ENCODE peak calls at places on chromosomes 6 and 20, in four cellular contexts. W is sigmoid colon, T is RWPE2, G is heart left ventricle. N is an unnamed sample. For H3K4me1, the result is how much of the 10 kb centered on the place peaks cover.

GRCh38 chr6:93749191-93749590 is 329.8 kb upstream of the EPHA7 start:
- DNase-seq in W (no peak), T (no peak), G (no peak), N (no peak)

GRCh38 chr6:45690846-45691245 is 313.1 kb upstream of the SUPT3H start:
- DNase-seq in W (no peak), T (no peak), G (no peak), N (no peak)

GRCh38 chr20:23141016-23141415 is 54.9 kb upstream of the CD93 start:
- DNase-seq in W (peak), T (no peak), G (no peak), N (peak)

GRCh38 chr6:99838607-99839006 is 155.4 kb downstream of the MCHR2 start:
- DNase-seq in W (no peak), T (no peak), G (no peak), N (no peak)

GRCh38 chr6:33206864-33207568 is 1.3 kb upstream of the RING1 start:
- DNase-seq in W (no peak), T (peak), G (no peak), N (no peak)

GRCh38 chr6:168025831-168026325 is 28.4 kb downstream of the KIF25 start:
- DNase-seq in W (no peak), T (no peak), G (no peak), N (no peak)

GRCh38 chr20:19784511-19785172 is 26.6 kb downstream of the RIN2 start:
- DNase-seq in W (peak), T (peak), G (peak), N (no peak)

GRCh38 chr6:161134550-161135298 is 139.1 kb downstream of the AGPAT4 start:
- DNase-seq in W (no peak), T (no peak), G (no peak), N (no peak)

GRCh38 chr6:102812242-102812641 is 1418.7 kb downstream of the GRIK2 start:
- DNase-seq in W (no peak), T (no peak), G (no peak), N (no peak)

GRCh38 chr20:50309764-50310672 is 119.4 kb downstream of the CEBPB start:
- DNase-seq in W (no peak), T (peak), G (no peak), N (no peak)

GRCh38 chr6:152701081-152701862 is 3.6 kb downstream of the MYCT1 start:
- DNase-seq in W (no peak), T (no peak), G (no peak), N (no peak)

GRCh38 chr20:59832406-59833156 is 100.9 kb downstream of the SYCP2 start:
- DNase-seq in W (peak), T (no peak), G (no peak), N (no peak)

GRCh38 chr6:135182120-135182992 is 1.2 kb downstream of the MYB start:
- DNase-seq in W (no peak), T (no peak), G (no peak), N (peak)

GRCh38 chr6:8492536-8493125 is 57.3 kb upstream of the SLC35B3 start:
- DNase-seq in W (no peak), T (no peak), G (no peak), N (no peak)

GRCh38 chr6:134584809-134585528 is 267.1 kb upstream of the SGK1 start:
- DNase-seq in W (no peak), T (no peak), G (no peak), N (no peak)

GRCh38 chr6:79861023-79861422 is 86.3 kb downstream of the ELOVL4 start:
- DNase-seq in W (no peak), T (no peak), G (no peak), N (no peak)

GRCh38 chr6:114514153-114514552 is 171.3 kb upstream of the HS3ST5 start:
- DNase-seq in W (no peak), T (no peak), G (no peak), N (no peak)

GRCh38 chr6:53805725-53806124 is 10.9 kb downstream of the LRRC1 start:
- DNase-seq in W (no peak), T (no peak), G (no peak), N (no peak)

GRCh38 chr6:121823437-121823851 is 388.0 kb downstream of the GJA1 start:
- DNase-seq in W (no peak), T (no peak), G (no peak), N (no peak)

GRCh38 chr20:19944772-19945459 is 72.2 kb upstream of the NAA20 start:
- DNase-seq in W (no peak), T (no peak), G (no peak), N (no peak)

GRCh38 chr20:17320456-17320855 is 93.6 kb downstream of the PCSK2 start:
- DNase-seq in W (no peak), T (no peak), G (no peak), N (no peak)

GRCh38 chr6:74551896-74552295 is 654.0 kb downstream of the COL12A1 start:
- DNase-seq in W (no peak), T (no peak), G (no peak), N (no peak)

GRCh38 chr6:71502210-71502609 is 213.6 kb downstream of the OGFRL1 start:
- DNase-seq in W (no peak), T (no peak), G (no peak), N (no peak)

GRCh38 chr6:106702451-106703110 is 73.2 kb downstream of the QRSL1 start:
- DNase-seq in W (no peak), T (no peak), G (no peak), N (peak)

GRCh38 chr6:87333033-87333432 is 4.0 kb upstream of the GJB7 start:
- DNase-seq in W (no peak), T (no peak), G (no peak), N (no peak)

GRCh38 chr6:67897998-67898607 is 737.0 kb upstream of the ADGRB3 start:
- DNase-seq in W (no peak), T (no peak), G (no peak), N (no peak)

GRCh38 chr6:158149641-158150040 is 18.4 kb downstream of the SERAC1 start:
- DNase-seq in W (no peak), T (no peak), G (no peak), N (no peak)

GRCh38 chr20:43559588-43559987 is 761 bp downstream of the SGK2 start:
- DNase-seq in W (no peak), T (peak), G (no peak), N (peak)

GRCh38 chr20:51366155-51366886 is 176.2 kb downstream of the NFATC2 start:
- DNase-seq in W (peak), T (peak), G (peak), N (no peak)

GRCh38 chr20:44765647-44766367 is 20.1 kb downstream of the KCNK15 start:
- DNase-seq in W (no peak), T (peak), G (no peak), N (no peak)

GRCh38 chr6:21359926-21360325 is 233.6 kb upstream of the SOX4 start:
- DNase-seq in W (no peak), T (no peak), G (no peak), N (no peak)

GRCh38 chr20:2695206-2695983 is 2.8 kb downstream of the EBF4 start:
- DNase-seq in W (peak), T (no peak), G (no peak), N (no peak)

DNA sequence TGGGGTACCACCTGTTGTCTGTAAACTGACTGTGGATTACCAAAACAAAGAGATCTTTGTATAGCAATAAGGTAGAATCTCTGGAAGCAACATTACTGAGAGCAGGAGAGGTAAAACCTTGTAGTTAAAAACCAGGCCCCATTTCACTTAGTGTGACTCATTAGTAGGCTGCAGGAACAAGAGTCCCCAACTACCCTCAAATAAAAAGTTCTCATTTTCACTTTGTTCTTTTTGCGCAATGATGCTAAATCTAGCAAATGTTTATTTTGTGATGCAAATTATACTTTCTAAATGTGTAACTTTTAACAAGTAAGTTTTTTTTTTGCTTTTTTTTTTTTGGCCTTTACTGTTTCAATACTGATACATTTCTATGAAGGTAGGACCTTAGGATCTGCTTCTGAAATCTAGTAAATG is 67.1 kb downstream of the ESF1 start:
- DNase-seq in W (no peak), T (no peak), G (no peak), N (no peak)
- H3K4me1 ChIP-seq in W (under half), T (under half), G (under half), N (under half)

GRCh38 chr6:34235605-34236422 is 859 bp upstream of the HMGA1 start:
- DNase-seq in W (peak), T (peak), G (peak), N (peak)
- TF ChIP-seq CTCF in W (no peak), T (no peak), G (no peak), N (no peak)

DNA sequence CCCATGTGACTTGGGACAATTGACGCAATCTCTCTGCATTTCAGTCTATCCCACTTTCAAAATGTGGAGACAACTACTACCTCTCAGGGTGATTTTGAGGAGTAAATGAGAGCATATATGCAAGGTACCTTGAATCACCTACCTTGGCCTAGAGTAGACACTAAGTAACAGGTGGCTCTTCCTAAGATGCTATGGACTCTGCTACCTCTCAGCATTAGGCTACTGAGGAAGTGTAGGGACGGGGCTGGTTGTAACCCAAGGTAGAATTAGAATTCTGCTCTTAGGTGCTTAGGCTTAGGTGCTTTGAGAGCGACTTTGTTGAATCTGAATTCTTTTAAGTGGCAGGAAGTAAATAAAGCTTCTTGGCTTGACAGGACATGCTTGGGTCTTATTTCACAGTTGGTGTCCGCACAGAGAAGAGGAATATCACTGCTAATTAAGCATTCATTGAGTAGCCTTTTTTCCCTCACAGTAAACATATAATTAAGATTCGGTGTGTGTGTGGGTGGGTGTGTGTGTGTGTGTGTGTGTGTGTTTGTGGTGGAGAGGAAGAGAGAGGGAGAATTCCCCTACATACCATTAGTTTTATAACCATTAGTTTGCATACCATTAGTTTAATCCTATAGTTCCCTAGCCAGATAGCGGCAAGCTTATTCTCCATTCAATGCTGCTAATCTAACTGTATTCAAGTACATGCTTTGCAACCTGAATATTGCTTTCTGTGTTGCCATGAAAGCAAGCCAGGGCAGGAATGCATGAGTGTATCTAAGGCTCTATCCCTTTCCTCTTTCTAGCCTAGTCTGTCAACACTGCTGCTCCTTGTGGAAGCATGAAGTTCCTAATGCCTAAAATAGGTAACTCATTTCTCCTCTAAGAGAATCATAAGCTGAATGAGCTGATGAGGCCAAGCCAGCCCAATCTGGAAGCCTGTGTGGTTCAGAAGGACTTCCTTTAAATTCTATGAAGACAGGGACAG is 112.5 kb downstream of the IPCEF1 start:
- DNase-seq in W (no peak), T (no peak), G (no peak), N (no peak)
- H3K4me3 ChIP-seq in W (no peak), T (no peak), G (no peak), N (no peak)

DNA sequence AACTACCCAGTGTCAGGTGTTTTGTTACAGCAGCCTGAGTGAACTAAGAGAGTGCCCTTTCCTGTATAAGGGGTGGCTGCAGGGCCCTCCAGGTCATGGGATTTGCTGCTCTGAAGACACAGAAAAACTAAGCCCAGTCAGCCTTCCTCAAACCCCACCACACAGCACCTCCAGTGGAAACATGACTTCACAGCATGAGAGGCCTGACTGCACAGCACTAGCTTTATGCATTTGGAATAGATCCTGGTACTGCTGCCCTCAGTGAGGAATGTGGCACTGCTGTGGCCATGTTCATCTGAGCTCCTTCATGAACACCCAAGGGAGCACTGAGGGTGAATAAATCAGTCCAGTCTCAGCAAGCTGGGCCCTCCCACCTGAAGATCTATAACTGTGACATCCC is 296.1 kb upstream of the FOXQ1 start:
- DNase-seq in W (no peak), T (no peak), G (no peak), N (no peak)
- H3K4me1 ChIP-seq in W (under half), T (under half), G (under half), N (under half)

DNA sequence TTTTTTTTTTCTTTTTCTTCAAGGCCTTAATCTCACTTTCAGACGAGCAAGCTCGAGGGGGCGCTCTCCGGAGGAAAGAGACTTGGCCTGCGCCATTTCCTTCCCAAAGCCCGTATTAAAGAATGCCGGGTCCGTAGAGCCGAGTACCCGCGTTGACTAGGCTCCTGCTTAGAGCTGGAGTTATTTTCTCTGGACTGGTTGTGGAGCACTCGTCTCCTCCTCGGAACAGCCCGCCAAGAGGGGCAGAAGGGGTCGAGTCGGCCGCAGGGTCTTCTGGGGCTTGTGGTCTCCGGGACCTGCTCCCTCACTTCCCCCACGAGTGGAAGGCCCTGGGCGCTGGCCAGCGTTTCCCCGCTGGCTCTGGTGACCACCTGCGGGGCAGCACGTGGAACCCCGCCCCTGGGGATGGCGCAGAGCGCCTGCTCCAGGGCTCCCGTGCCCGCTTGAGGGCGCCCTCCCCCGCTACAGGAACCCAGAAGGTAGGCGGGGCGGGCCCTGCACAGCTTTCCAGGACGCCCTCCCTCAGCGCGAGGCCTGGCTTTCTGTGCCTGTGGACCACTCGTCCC is 2.7 kb upstream of the MEI4 start:
- DNase-seq in W (peak), T (peak), G (peak), N (peak)
- TF ChIP-seq CTCF in W (no peak), T (no peak), G (peak), N (peak)

GRCh38 chr6:27867051-27867940 is 44.9 kb downstream of the OR2B2 start:
- DNase-seq in W (peak), T (peak), G (peak), N (peak)
- H3K4me3 ChIP-seq in W (peak), T (peak), G (peak), N (peak)

GRCh38 chr6:15270402-15270801 is 24.5 kb downstream of the JARID2 start:
- DNase-seq in W (no peak), T (no peak), G (no peak), N (no peak)
- H3K4me1 ChIP-seq in W (half or more), T (under half), G (half or more), N (under half)

GRCh38 chr6:16336056-16336810 is 97.8 kb downstream of the GMPR start:
- DNase-seq in W (no peak), T (no peak), G (no peak), N (no peak)

GRCh38 chr6:16339263-16339587 is 100.8 kb downstream of the GMPR start:
- DNase-seq in W (no peak), T (no peak), G (no peak), N (no peak)

GRCh38 chr6:16337280-16337975 is 99.0 kb downstream of the GMPR start:
- DNase-seq in W (peak), T (no peak), G (peak), N (peak)

GRCh38 chr6:16335176-16335575 is 96.8 kb downstream of the GMPR start:
- DNase-seq in W (no peak), T (no peak), G (no peak), N (no peak)

GRCh38 chr6:16338577-16339262 is 100.3 kb downstream of the GMPR start:
- DNase-seq in W (peak), T (peak), G (peak), N (no peak)
- TF ChIP-seq CTCF in W (peak), T (peak), G (peak), N (no peak)